ENCODE peak calls at places on chromosome 16, in five cellular contexts. One of them, this sample, is unnamed.

GRCh38 chr16:3904875-3905274 is 24.4 kb upstream of the CREBBP start:
- DNase-seq in small intestine: no peak
- DNase-seq in dorsolateral prefrontal cortex: peak
- DNase-seq in sigmoid colon: no peak
- DNase-seq in keratinocyte: no peak
- DNase-seq in this sample: no peak

GRCh38 chr16:1918312-1918889 is at the start of gene HS3ST6:
- DNase-seq in small intestine: no peak
- DNase-seq in dorsolateral prefrontal cortex: no peak
- DNase-seq in sigmoid colon: no peak
- DNase-seq in keratinocyte: no peak
- DNase-seq in this sample: no peak

GRCh38 chr16:57128787-57129389 is 36.5 kb downstream of the CPNE2 start:
- DNase-seq in small intestine: no peak
- DNase-seq in dorsolateral prefrontal cortex: no peak
- DNase-seq in sigmoid colon: no peak
- DNase-seq in keratinocyte: no peak
- DNase-seq in this sample: no peak

GRCh38 chr16:64751906-64752305 is 370.0 kb downstream of the CDH11 start:
- DNase-seq in small intestine: no peak
- DNase-seq in dorsolateral prefrontal cortex: no peak
- DNase-seq in sigmoid colon: no peak
- DNase-seq in keratinocyte: no peak
- DNase-seq in this sample: no peak

GRCh38 chr16:78321611-78322010 is 222.2 kb downstream of the WWOX start:
- DNase-seq in small intestine: no peak
- DNase-seq in dorsolateral prefrontal cortex: no peak
- DNase-seq in sigmoid colon: no peak
- DNase-seq in keratinocyte: no peak
- DNase-seq in this sample: no peak

GRCh38 chr16:622920-623280 is 7.9 kb upstream of the WFIKKN1 start:
- DNase-seq in small intestine: no peak
- DNase-seq in dorsolateral prefrontal cortex: no peak
- DNase-seq in sigmoid colon: peak
- DNase-seq in keratinocyte: no peak
- DNase-seq in this sample: no peak

GRCh38 chr16:66152841-66153525 is 213.5 kb upstream of the CDH5 start:
- DNase-seq in small intestine: no peak
- DNase-seq in dorsolateral prefrontal cortex: no peak
- DNase-seq in sigmoid colon: no peak
- DNase-seq in keratinocyte: no peak
- DNase-seq in this sample: no peak

GRCh38 chr16:53626161-53626560 is 77.5 kb downstream of the RPGRIP1L start:
- DNase-seq in small intestine: no peak
- DNase-seq in dorsolateral prefrontal cortex: no peak
- DNase-seq in sigmoid colon: no peak
- DNase-seq in keratinocyte: no peak
- DNase-seq in this sample: no peak

GRCh38 chr16:49620158-49620867 is 235.6 kb downstream of the ZNF423 start:
- DNase-seq in small intestine: no peak
- DNase-seq in dorsolateral prefrontal cortex: peak
- DNase-seq in sigmoid colon: peak
- DNase-seq in keratinocyte: no peak
- DNase-seq in this sample: no peak

GRCh38 chr16:89481556-89481955 is 8.8 kb downstream of the ANKRD11 start:
- DNase-seq in small intestine: no peak
- DNase-seq in dorsolateral prefrontal cortex: no peak
- DNase-seq in sigmoid colon: no peak
- DNase-seq in keratinocyte: no peak
- DNase-seq in this sample: no peak

GRCh38 chr16:73037331-73037745 is 10.6 kb downstream of the ZFHX3 start:
- DNase-seq in small intestine: no peak
- DNase-seq in dorsolateral prefrontal cortex: no peak
- DNase-seq in sigmoid colon: peak
- DNase-seq in keratinocyte: no peak
- DNase-seq in this sample: no peak

GRCh38 chr16:1768061-1768766 is 3.1 kb downstream of the NME3 start:
- DNase-seq in small intestine: no peak
- DNase-seq in dorsolateral prefrontal cortex: no peak
- DNase-seq in sigmoid colon: no peak
- DNase-seq in keratinocyte: no peak
- DNase-seq in this sample: no peak

GRCh38 chr16:65967376-65967775 is 399.1 kb upstream of the CDH5 start:
- DNase-seq in small intestine: no peak
- DNase-seq in dorsolateral prefrontal cortex: no peak
- DNase-seq in sigmoid colon: no peak
- DNase-seq in keratinocyte: no peak
- DNase-seq in this sample: no peak

GRCh38 chr16:48622456-48623303 is 12.7 kb upstream of the N4BP1 start:
- DNase-seq in small intestine: no peak
- DNase-seq in dorsolateral prefrontal cortex: peak
- DNase-seq in sigmoid colon: peak
- DNase-seq in keratinocyte: no peak
- DNase-seq in this sample: no peak

GRCh38 chr16:17299790-17300189 is 171.0 kb downstream of the XYLT1 start:
- DNase-seq in small intestine: no peak
- DNase-seq in dorsolateral prefrontal cortex: no peak
- DNase-seq in sigmoid colon: no peak
- DNase-seq in keratinocyte: no peak
- DNase-seq in this sample: no peak

GRCh38 chr16:30065943-30066881 is 652 bp downstream of the ALDOA start:
- DNase-seq in small intestine: peak
- DNase-seq in dorsolateral prefrontal cortex: peak
- DNase-seq in sigmoid colon: no peak
- DNase-seq in keratinocyte: no peak
- DNase-seq in this sample: no peak

GRCh38 chr16:58500329-58501241 is 642 bp downstream of the NDRG4 start:
- DNase-seq in small intestine: no peak
- DNase-seq in dorsolateral prefrontal cortex: no peak
- DNase-seq in sigmoid colon: peak
- DNase-seq in keratinocyte: no peak
- DNase-seq in this sample: no peak

GRCh38 chr16:84032458-84033178 is 10.0 kb downstream of the SLC38A8 start:
- DNase-seq in small intestine: no peak
- DNase-seq in dorsolateral prefrontal cortex: no peak
- DNase-seq in sigmoid colon: no peak
- DNase-seq in keratinocyte: no peak
- DNase-seq in this sample: no peak

GRCh38 chr16:58365623-58366022 is 26.6 kb upstream of the GINS3 start:
- DNase-seq in small intestine: no peak
- DNase-seq in dorsolateral prefrontal cortex: no peak
- DNase-seq in sigmoid colon: no peak
- DNase-seq in keratinocyte: no peak
- DNase-seq in this sample: no peak

GRCh38 chr16:48963306-48963705 is 318.3 kb downstream of the CBLN1 start:
- DNase-seq in small intestine: no peak
- DNase-seq in dorsolateral prefrontal cortex: no peak
- DNase-seq in sigmoid colon: no peak
- DNase-seq in keratinocyte: peak
- DNase-seq in this sample: no peak

GRCh38 chr16:65065031-65065430 is 56.8 kb downstream of the CDH11 start:
- DNase-seq in small intestine: no peak
- DNase-seq in dorsolateral prefrontal cortex: no peak
- DNase-seq in sigmoid colon: no peak
- DNase-seq in keratinocyte: no peak
- DNase-seq in this sample: no peak

GRCh38 chr16:16032271-16032979 is 83.0 kb downstream of the ABCC1 start:
- DNase-seq in small intestine: no peak
- DNase-seq in dorsolateral prefrontal cortex: no peak
- DNase-seq in sigmoid colon: no peak
- DNase-seq in keratinocyte: no peak
- DNase-seq in this sample: no peak

GRCh38 chr16:25897677-25898076 is 205.9 kb downstream of the HS3ST4 start:
- DNase-seq in small intestine: no peak
- DNase-seq in dorsolateral prefrontal cortex: no peak
- DNase-seq in sigmoid colon: no peak
- DNase-seq in keratinocyte: no peak
- DNase-seq in this sample: no peak

GRCh38 chr16:77069929-77070328 is 121.1 kb upstream of the MON1B start:
- DNase-seq in small intestine: no peak
- DNase-seq in dorsolateral prefrontal cortex: no peak
- DNase-seq in sigmoid colon: no peak
- DNase-seq in keratinocyte: no peak
- DNase-seq in this sample: no peak

DNA sequence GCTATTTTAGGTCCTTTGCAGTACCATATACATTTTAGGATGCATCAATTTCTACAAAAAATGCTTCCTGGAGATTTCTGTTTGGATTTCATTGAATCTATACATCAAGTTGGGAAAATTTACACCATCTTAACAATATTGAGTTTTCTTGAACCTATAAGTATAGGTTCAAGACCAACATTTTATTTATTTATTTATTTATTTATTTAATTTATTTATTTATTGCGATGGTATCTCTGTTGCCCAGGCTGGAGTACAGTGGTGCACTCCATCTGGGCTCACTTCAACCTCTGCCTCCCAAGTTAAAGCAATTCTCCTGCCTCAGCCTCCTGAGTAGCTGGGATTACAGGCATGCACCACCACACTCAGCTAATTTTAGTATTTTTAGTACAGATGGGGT is 125.0 kb upstream of the HS3ST2 start:
- DNase-seq in small intestine: no peak
- DNase-seq in dorsolateral prefrontal cortex: no peak
- DNase-seq in sigmoid colon: no peak
- DNase-seq in keratinocyte: no peak
- DNase-seq in this sample: no peak
- H3K27ac ChIP-seq in small intestine: no peak
- H3K27ac ChIP-seq in dorsolateral prefrontal cortex: no peak
- H3K27ac ChIP-seq in sigmoid colon: peak
- H3K27ac ChIP-seq in keratinocyte: no peak
- H3K27ac ChIP-seq in this sample: no peak

GRCh38 chr16:23368469-23368868 is 66.4 kb downstream of the SCNN1B start:
- DNase-seq in small intestine: no peak
- DNase-seq in dorsolateral prefrontal cortex: no peak
- DNase-seq in sigmoid colon: no peak
- DNase-seq in keratinocyte: no peak
- DNase-seq in this sample: no peak
- H3K27ac ChIP-seq in small intestine: no peak
- H3K27ac ChIP-seq in dorsolateral prefrontal cortex: no peak
- H3K27ac ChIP-seq in sigmoid colon: no peak
- H3K27ac ChIP-seq in keratinocyte: no peak
- H3K27ac ChIP-seq in this sample: no peak

GRCh38 chr16:70764632-70765031 is 36.3 kb downstream of the VAC14 start:
- DNase-seq in small intestine: no peak
- DNase-seq in dorsolateral prefrontal cortex: no peak
- DNase-seq in sigmoid colon: no peak
- DNase-seq in keratinocyte: no peak
- DNase-seq in this sample: no peak
- H3K27ac ChIP-seq in small intestine: no peak
- H3K27ac ChIP-seq in dorsolateral prefrontal cortex: no peak
- H3K27ac ChIP-seq in sigmoid colon: no peak
- H3K27ac ChIP-seq in keratinocyte: no peak
- H3K27ac ChIP-seq in this sample: no peak

GRCh38 chr16:85515830-85516397 is 97.2 kb upstream of the GSE1 start:
- DNase-seq in small intestine: peak
- DNase-seq in dorsolateral prefrontal cortex: no peak
- DNase-seq in sigmoid colon: peak
- DNase-seq in keratinocyte: no peak
- DNase-seq in this sample: no peak
- H3K27ac ChIP-seq in small intestine: no peak
- H3K27ac ChIP-seq in dorsolateral prefrontal cortex: no peak
- H3K27ac ChIP-seq in sigmoid colon: peak
- H3K27ac ChIP-seq in keratinocyte: no peak
- H3K27ac ChIP-seq in this sample: peak

GRCh38 chr16:11252482-11252931 is 3.5 kb downstream of the SOCS1 start:
- DNase-seq in small intestine: no peak
- DNase-seq in dorsolateral prefrontal cortex: no peak
- DNase-seq in sigmoid colon: no peak
- DNase-seq in keratinocyte: no peak
- DNase-seq in this sample: no peak
- H3K27ac ChIP-seq in small intestine: peak
- H3K27ac ChIP-seq in dorsolateral prefrontal cortex: no peak
- H3K27ac ChIP-seq in sigmoid colon: no peak
- H3K27ac ChIP-seq in keratinocyte: no peak
- H3K27ac ChIP-seq in this sample: no peak

DNA sequence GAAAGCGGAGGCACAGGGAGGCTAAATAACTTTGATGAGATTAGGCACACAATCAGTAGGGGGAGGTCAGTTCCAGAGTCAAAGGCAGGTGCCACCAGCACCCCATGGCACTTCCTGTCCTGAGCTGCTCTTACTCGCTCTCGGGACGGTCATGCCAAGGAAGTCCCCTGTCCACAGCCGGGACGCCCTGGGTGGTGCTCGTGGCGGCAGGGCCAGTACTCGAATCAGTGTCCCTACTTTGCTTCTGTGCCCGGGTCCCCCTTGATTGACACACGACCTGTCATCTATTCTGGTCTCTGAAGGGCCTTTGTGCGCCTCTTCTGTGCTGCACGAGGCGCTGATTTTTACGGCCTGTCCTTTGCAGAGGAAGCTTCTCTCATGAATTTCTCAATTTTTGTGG is 31.4 kb downstream of the IRF8 start:
- DNase-seq in small intestine: no peak
- DNase-seq in dorsolateral prefrontal cortex: no peak
- DNase-seq in sigmoid colon: no peak
- DNase-seq in keratinocyte: no peak
- DNase-seq in this sample: no peak
- H3K27ac ChIP-seq in small intestine: no peak
- H3K27ac ChIP-seq in dorsolateral prefrontal cortex: no peak
- H3K27ac ChIP-seq in sigmoid colon: no peak
- H3K27ac ChIP-seq in keratinocyte: no peak
- H3K27ac ChIP-seq in this sample: no peak

GRCh38 chr16:28110074-28110473 is 46.6 kb upstream of the GSG1L start:
- DNase-seq in small intestine: no peak
- DNase-seq in dorsolateral prefrontal cortex: no peak
- DNase-seq in sigmoid colon: no peak
- DNase-seq in keratinocyte: no peak
- DNase-seq in this sample: no peak
- H3K27ac ChIP-seq in small intestine: no peak
- H3K27ac ChIP-seq in dorsolateral prefrontal cortex: no peak
- H3K27ac ChIP-seq in sigmoid colon: no peak
- H3K27ac ChIP-seq in keratinocyte: no peak
- H3K27ac ChIP-seq in this sample: no peak

GRCh38 chr16:50717109-50717893 is 23.9 kb downstream of the NOD2 start:
- DNase-seq in small intestine: no peak
- DNase-seq in dorsolateral prefrontal cortex: no peak
- DNase-seq in sigmoid colon: no peak
- DNase-seq in keratinocyte: no peak
- DNase-seq in this sample: no peak
- H3K27ac ChIP-seq in small intestine: no peak
- H3K27ac ChIP-seq in dorsolateral prefrontal cortex: no peak
- H3K27ac ChIP-seq in sigmoid colon: no peak
- H3K27ac ChIP-seq in keratinocyte: no peak
- H3K27ac ChIP-seq in this sample: no peak

GRCh38 chr16:19967963-19968362 is 83.3 kb upstream of the GPRC5B start:
- DNase-seq in small intestine: no peak
- DNase-seq in dorsolateral prefrontal cortex: no peak
- DNase-seq in sigmoid colon: no peak
- DNase-seq in keratinocyte: no peak
- DNase-seq in this sample: no peak
- H3K27ac ChIP-seq in small intestine: no peak
- H3K27ac ChIP-seq in dorsolateral prefrontal cortex: no peak
- H3K27ac ChIP-seq in sigmoid colon: no peak
- H3K27ac ChIP-seq in keratinocyte: no peak
- H3K27ac ChIP-seq in this sample: no peak

This sample was measured in esophagus squamous epithelium.